ENCODE peak calls at places on chromosomes 4 and X, in eight cellular contexts. X is tibial nerve, R is transverse colon, W is suprapubic skin, Y is stomach, B is HepG2, Q is ovary, N is GM12878. C is an unnamed sample.

GRCh38 chrX:43953218-43953617 is 20.0 kb downstream of the NDP start:
- DNase-seq in W (no peak), N (no peak), Q (no peak), B (no peak), X (no peak), R (no peak), Y (no peak), C (no peak)

GRCh38 chr4:109912706-109913621 is at the start of gene EGF:
- DNase-seq in W (no peak), B (no peak), N (no peak), X (no peak), Y (no peak), Q (no peak), R (no peak), C (no peak)

GRCh38 chr4:140027135-140027534 is 126.8 kb downstream of the MAML3 start:
- DNase-seq in Q (no peak), N (no peak), W (no peak), R (no peak), X (no peak), B (no peak), Y (no peak), C (no peak)

GRCh38 chr4:73347497-73347896 is 56.6 kb upstream of the ALB start:
- DNase-seq in Y (no peak), N (no peak), X (no peak), R (no peak), W (no peak), Q (no peak), B (peak; percentile 39), C (no peak)

GRCh38 chrX:44580466-44580865 is 37.8 kb upstream of the FUNDC1 start:
- DNase-seq in W (no peak), X (no peak), Q (no peak), R (no peak), B (no peak), N (no peak), Y (no peak), C (no peak)

GRCh38 chr4:138259296-138259695 is 17.1 kb upstream of the SLC7A11 start:
- DNase-seq in W (no peak), Y (no peak), X (no peak), B (no peak), R (no peak), Q (no peak), N (no peak), C (no peak)

GRCh38 chrX:63761639-63762038 is 23.4 kb downstream of the ARHGEF9 start:
- DNase-seq in Y (no peak), B (no peak), W (no peak), N (peak; percentile 34), R (no peak), X (no peak), Q (no peak), C (no peak)

GRCh38 chr4:42339935-42340406 is 57.3 kb upstream of the SHISA3 start:
- DNase-seq in W (no peak), B (no peak), N (no peak), X (no peak), R (no peak), Y (no peak), Q (peak; percentile 47), C (no peak)

GRCh38 chr4:184845367-184846011 is 19.7 kb upstream of the ACSL1 start:
- DNase-seq in B (peak; percentile 40), Q (no peak), R (no peak), W (no peak), X (no peak), N (no peak), Y (no peak), C (no peak)

GRCh38 chr4:67725981-67726380 is 25.0 kb upstream of the UBA6 start:
- DNase-seq in N (no peak), X (no peak), R (no peak), Q (no peak), W (no peak), B (no peak), Y (no peak), C (no peak)

GRCh38 chr4:67725132-67725531 is 24.2 kb upstream of the UBA6 start:
- DNase-seq in R (no peak), Q (no peak), B (no peak), N (no peak), X (no peak), W (no peak), Y (no peak), C (no peak)

GRCh38 chr4:67721770-67722597 is 21.0 kb upstream of the UBA6 start:
- DNase-seq in X (no peak), N (no peak), Y (no peak), R (no peak), W (no peak), B (no peak), Q (no peak), C (no peak)

GRCh38 chr4:67723949-67724348 is 23.0 kb upstream of the UBA6 start:
- DNase-seq in R (no peak), X (no peak), B (no peak), Q (no peak), W (no peak), N (no peak), Y (no peak), C (no peak)

DNA sequence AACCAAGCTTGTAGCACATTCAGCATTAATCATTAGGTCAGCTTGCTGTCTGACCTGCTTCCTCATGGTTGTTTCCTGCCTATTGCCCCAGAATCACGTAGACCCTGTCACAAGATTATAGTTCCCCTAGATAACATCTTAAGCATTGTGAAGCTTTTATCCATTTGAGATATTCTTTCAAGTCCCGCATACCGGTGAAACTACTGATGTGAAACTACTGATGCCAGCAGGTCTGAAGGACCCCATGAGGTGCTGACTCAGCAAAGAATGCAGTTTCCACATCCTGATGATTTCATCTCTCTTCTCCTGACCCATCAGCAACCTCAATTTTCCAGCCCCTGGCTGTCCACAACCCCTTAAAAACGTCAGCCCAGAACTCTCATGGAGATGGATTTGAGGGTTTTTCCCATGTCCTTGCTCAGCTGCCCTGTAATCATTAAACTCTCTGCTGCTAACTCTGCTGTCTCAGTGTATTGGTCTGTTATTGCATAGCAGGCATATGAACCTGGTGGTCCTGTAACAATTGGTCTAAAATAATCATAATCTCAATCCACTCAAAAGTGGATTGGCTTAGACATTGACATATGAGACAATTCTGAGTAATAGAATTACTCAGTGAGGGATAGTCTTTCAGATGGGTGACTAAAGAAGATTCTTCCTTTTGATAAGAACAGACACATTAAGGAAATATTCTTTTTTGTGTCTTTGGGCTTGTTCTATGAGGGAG is 26.3 kb upstream of the UBA6 start:
- DNase-seq in B (no peak), W (no peak), Y (no peak), R (no peak), X (no peak), N (no peak), Q (no peak), C (no peak)
- TF ChIP-seq EP300 in B (no peak), W (no peak), Y (no peak), R (no peak), X (no peak), N (no peak), Q (no peak), C (no peak)

DNA sequence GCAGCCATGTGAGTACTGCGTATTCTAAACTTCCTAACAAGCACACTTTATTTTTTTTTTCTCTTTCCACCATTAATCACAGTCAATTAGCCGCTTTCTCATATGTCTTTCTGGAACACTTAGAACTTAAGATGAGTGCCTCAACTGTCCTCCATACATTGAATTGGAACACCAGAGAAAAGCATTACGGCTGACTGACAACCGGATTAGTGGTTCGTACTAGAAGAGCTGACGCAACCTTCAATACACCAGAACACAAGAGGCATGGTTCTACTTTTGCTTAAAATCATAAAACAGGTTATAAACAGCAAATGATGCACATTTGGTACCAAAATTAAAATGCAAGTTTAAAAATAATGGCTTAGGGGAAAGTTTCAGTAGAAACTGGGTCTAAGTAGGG is 3.3 kb downstream of the TMEM47 start:
- DNase-seq in X (no peak), Y (no peak), Q (no peak), B (no peak), N (no peak), W (no peak), R (no peak), C (no peak)
- H3K27me3 ChIP-seq in X (no peaks in the 10 kb centered on the region), Y (peaks cover 5% of the 10 kb centered on the region), Q (no peaks in the 10 kb centered on the region), B (no peaks in the 10 kb centered on the region), N (no peaks in the 10 kb centered on the region), W (no peaks in the 10 kb centered on the region), R (peaks cover 9% of the 10 kb centered on the region), C (no peaks in the 10 kb centered on the region)

DNA sequence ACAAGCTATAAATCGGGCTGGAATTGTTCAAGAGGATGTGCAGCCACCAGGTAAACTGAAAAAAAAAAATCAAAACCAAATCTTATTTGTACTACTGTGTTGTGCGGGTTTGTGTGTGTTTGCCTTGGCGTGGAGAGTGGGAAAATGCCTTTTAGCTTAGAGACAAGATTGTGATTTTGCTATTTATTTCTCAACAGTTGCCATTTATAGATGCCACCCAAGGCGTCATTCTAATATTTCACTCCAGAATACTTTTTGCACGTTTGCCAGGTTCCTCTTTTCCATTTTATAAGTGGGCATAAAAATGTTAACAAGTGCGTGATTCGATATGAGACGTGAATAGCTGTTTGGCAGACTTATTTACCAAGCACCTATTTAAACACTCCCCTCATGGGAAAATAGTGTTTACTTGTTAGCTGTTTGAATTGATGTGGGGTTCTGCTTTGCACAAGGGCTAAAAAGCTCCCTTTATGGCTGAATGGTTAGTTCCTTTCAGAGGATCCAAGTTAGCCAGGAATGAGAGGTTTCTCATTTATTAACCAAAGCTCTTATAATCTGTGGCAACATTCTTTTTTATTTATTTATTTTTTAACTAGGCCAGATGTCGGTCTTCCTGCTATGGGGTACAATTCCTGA is 14.4 kb downstream of the SMIM20 start:
- DNase-seq in B (no peak), N (no peak), X (no peak), W (no peak), Q (no peak), Y (no peak), R (no peak), C (no peak)
- H3K27ac ChIP-seq in B (no peak overlapping the region), N (no peak overlapping the region), X (peak overlapping the region; percentile 80), W (peak overlapping the region; percentile 68), Q (no peak overlapping the region), Y (peak overlapping the region; percentile 52), R (peak overlapping the region; percentile 56), C (peak overlapping the region; percentile 7)

DNA sequence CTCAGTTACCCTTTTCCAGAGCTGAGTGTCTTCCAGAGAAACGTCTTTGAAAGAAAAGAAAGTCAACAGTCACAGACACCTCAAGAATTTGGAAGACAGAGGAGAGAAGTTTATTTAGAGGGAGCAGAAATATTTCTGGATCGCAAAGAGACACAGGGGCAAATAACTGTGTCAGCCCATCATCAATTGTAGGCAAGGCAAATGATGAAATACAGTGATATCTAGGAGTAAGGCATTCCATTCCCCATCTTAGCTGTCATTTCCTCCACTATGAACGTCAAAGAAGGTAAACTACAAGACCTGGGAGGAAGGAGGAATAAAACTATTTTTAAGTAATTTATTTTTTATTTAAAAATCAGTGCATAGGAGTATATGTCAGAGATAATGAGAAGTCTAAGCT is 2.0 kb downstream of the NOX1 start:
- DNase-seq in Y (no peak), X (no peak), N (no peak), R (no peak), Q (no peak), B (no peak), W (no peak), C (no peak)
- TF ChIP-seq EP300 in Y (no peak), X (no peak), N (no peak), R (no peak), Q (no peak), B (no peak), W (no peak), C (no peak)

C was measured in sigmoid colon.